ENCODE peak calls at places on chromosomes 6 and 20, in eight cellular contexts. I is activated CD8-positive, alpha-beta memory T cell treated with anti-CD3 and anti-CD28 coated beads, Interleukin-2, amount 50 U/mL, for 48 hours; M is iPS DF 6.9; L is GM23338; S is astrocyte of the spinal cord; B is caudate nucleus; T is GM04504; Q is MV-4-11. J is an unnamed sample.

GRCh38 chr6:75968143-75968542 is 104.3 kb downstream of the IMPG1 start:
- DNase-seq in Q (no peak), L (no peak), I (no peak), B (no peak), M (no peak), T (no peak), S (no peak), J (no peak)

GRCh38 chr6:111566873-111567517 is 38.7 kb downstream of the TRAF3IP2 start:
- DNase-seq in I (no peak), M (no peak), S (no peak), Q (no peak), L (no peak), B (no peak), T (no peak), J (no peak)

GRCh38 chr20:478010-478948 is 15.9 kb upstream of the TBC1D20 start:
- DNase-seq in M (no peak), L (no peak), Q (no peak), B (no peak), T (no peak), I (no peak), S (peak), J (no peak)

GRCh38 chr6:46586896-46587295 is 65.7 kb downstream of the CYP39A1 start:
- DNase-seq in Q (no peak), M (no peak), T (no peak), B (no peak), L (no peak), S (no peak), I (no peak), J (no peak)

GRCh38 chr6:42313038-42313437 is 95.4 kb upstream of the MRPS10 start:
- DNase-seq in I (no peak), T (no peak), S (peak), M (no peak), B (peak), Q (no peak), L (no peak), J (no peak)

GRCh38 chr6:106825156-106825555 is 149.4 kb downstream of the CD24 start:
- DNase-seq in L (no peak), S (no peak), M (no peak), T (no peak), B (no peak), I (no peak), Q (no peak), J (no peak)

GRCh38 chr6:135604035-135604865 is 106.7 kb upstream of the AHI1 start:
- DNase-seq in Q (no peak), M (no peak), T (no peak), L (no peak), I (no peak), B (no peak), S (no peak), J (no peak)

GRCh38 chr20:19756756-19757486 is 1.1 kb upstream of the RIN2 start:
- DNase-seq in M (no peak), L (no peak), S (peak), T (no peak), Q (no peak), B (no peak), I (no peak), J (no peak)

GRCh38 chr20:11118802-11119380 is 445.1 kb upstream of the JAG1 start:
- DNase-seq in B (no peak), S (no peak), T (no peak), M (no peak), Q (no peak), L (no peak), I (no peak), J (no peak)

GRCh38 chr6:99092461-99092860 is 144.7 kb upstream of the FBXL4 start:
- DNase-seq in L (no peak), M (no peak), Q (peak), S (no peak), I (no peak), B (no peak), T (no peak), J (no peak)

GRCh38 chr6:167211870-167212715 is 54.3 kb upstream of the GPR31 start:
- DNase-seq in M (no peak), S (no peak), B (no peak), Q (peak), I (no peak), L (no peak), T (no peak), J (no peak)

J was measured in RWPE2.